ENCODE peak calls at places on chromosomes 7 and 10, in nine cellular contexts. C, T, K, B, U, G, J, E and R are unnamed samples.
A peak's percentile ranks its signal among the peaks of the same experiment; 100 is the strongest.

GRCh38 chr10:124641282-124642075 is 102.7 kb downstream of the FAM53B start:
- DNase-seq in J (peak; percentile 63), U (no peak), T (no peak), E (no peak), B (peak; percentile 77), C (no peak), K (no peak), G (peak; percentile 89), R (no peak)

GRCh38 chr7:19327011-19327410 is 181.8 kb upstream of the FERD3L start:
- DNase-seq in K (no peak), B (no peak), U (no peak), G (no peak), J (no peak), C (no peak), E (no peak), T (no peak), R (no peak)

GRCh38 chr7:2990949-2991470 is 52.7 kb downstream of the CARD11 start:
- DNase-seq in G (no peak), K (no peak), B (no peak), C (no peak), T (no peak), E (no peak), U (no peak), J (no peak), R (no peak)

GRCh38 chr10:69885379-69886156 is 83.9 kb downstream of the COL13A1 start:
- DNase-seq in G (no peak), B (peak; percentile 23), T (no peak), J (no peak), K (no peak), C (no peak), E (no peak), U (no peak), R (peak; percentile 5)

GRCh38 chr7:122616951-122617350 is 82.0 kb downstream of the RNF133 start:
- DNase-seq in C (no peak), E (no peak), J (no peak), T (no peak), G (no peak), K (no peak), U (no peak), B (no peak), R (no peak)

GRCh38 chr7:16649196-16649595 is 3.2 kb downstream of the BZW2 start:
- DNase-seq in U (no peak), G (no peak), T (no peak), K (no peak), E (no peak), C (no peak), B (no peak), J (no peak), R (no peak)

GRCh38 chr7:19442016-19442785 is 266.6 kb downstream of the POLR1F start:
- DNase-seq in K (no peak), T (no peak), E (peak; percentile 34), G (peak; percentile 11), U (no peak), C (no peak), B (peak; percentile 2), J (peak; percentile 47), R (peak; percentile 80)

GRCh38 chr10:104028146-104028545 is 57.5 kb downstream of the COL17A1 start:
- DNase-seq in G (peak; percentile 26), C (no peak), B (no peak), E (no peak), K (no peak), U (no peak), T (no peak), J (no peak), R (peak; percentile 39)

GRCh38 chr10:79472951-79473350 is 27.5 kb upstream of the ZCCHC24 start:
- DNase-seq in U (no peak), B (no peak), K (no peak), J (no peak), C (no peak), T (no peak), G (no peak), E (no peak), R (no peak)

GRCh38 chr10:110446954-110447608 is 50.6 kb upstream of the DUSP5 start:
- DNase-seq in B (no peak), K (no peak), J (peak; percentile 92), C (no peak), G (no peak), U (no peak), E (no peak), T (no peak), R (no peak)

GRCh38 chr7:44455155-44455554 is 35.3 kb downstream of the NUDCD3 start:
- DNase-seq in B (no peak), C (no peak), G (no peak), K (no peak), T (no peak), U (no peak), E (no peak), J (no peak), R (no peak)

GRCh38 chr10:75532253-75532924 is 101.0 kb downstream of the LRMDA start:
- DNase-seq in K (no peak), U (no peak), E (no peak), J (peak; percentile 7), C (no peak), T (no peak), B (no peak), G (no peak), R (no peak)

GRCh38 chr10:121078672-121079102 is 227.5 kb downstream of the WDR11 start:
- DNase-seq in G (no peak), T (no peak), K (no peak), B (no peak), C (no peak), U (peak; percentile 67), J (no peak), E (no peak), R (no peak)

GRCh38 chr10:11353229-11353896 is 258.1 kb downstream of the USP6NL start:
- DNase-seq in T (no peak), C (no peak), U (no peak), K (no peak), J (no peak), B (no peak), G (no peak), E (no peak), R (no peak)

GRCh38 chr10:44908071-44908709 is 2.9 kb upstream of the TMEM72 start:
- DNase-seq in B (no peak), E (peak; percentile 21), K (peak; percentile 24), J (peak; percentile 44), T (no peak), G (no peak), C (no peak), U (no peak), R (peak; percentile 87)